ENCODE peak calls at places on chromosomes 2 and 18, in four cellular contexts. Y is IMR-90, J is K562, F is GM12878. H is an unnamed sample.
A peak's percentile ranks its signal among the peaks of the same experiment; 100 is the strongest.

GRCh38 chr2:133044556-133044955 is 374.6 kb upstream of the LYPD1 start:
- DNase-seq in Y (no peak), J (no peak), F (no peak), H (no peak)

GRCh38 chr2:86622878-86623548 is 652 bp downstream of the RNF103 start:
- DNase-seq in Y (no peak), J (peak; percentile 63), F (no peak), H (peak; percentile 43)

GRCh38 chr2:73516033-73516432 is 126.2 kb downstream of the NAT8 start:
- DNase-seq in Y (peak; percentile 12), J (no peak), F (no peak), H (no peak)

GRCh38 chr18:24000613-24001490 is 13.7 kb upstream of the TTC39C start:
- DNase-seq in Y (no peak), J (no peak), F (no peak), H (no peak)

GRCh38 chr2:69020496-69020895 is 7.5 kb downstream of the ANTXR1 start:
- DNase-seq in Y (no peak), J (no peak), F (no peak), H (no peak)

GRCh38 chr2:132384491-132385186 is 32.0 kb upstream of the GPR39 start:
- DNase-seq in Y (no peak), J (no peak), F (no peak), H (no peak)

GRCh38 chr2:9332853-9333245 is 90.5 kb downstream of the ITGB1BP1 start:
- DNase-seq in Y (no peak), J (no peak), F (no peak), H (no peak)

GRCh38 chr2:29616569-29616968 is 304.8 kb downstream of the ALK start:
- DNase-seq in Y (no peak), J (no peak), F (no peak), H (no peak)

GRCh38 chr2:228447266-228447915 is 265.9 kb upstream of the SPHKAP start:
- DNase-seq in Y (no peak), J (no peak), F (no peak), H (no peak)

GRCh38 chr2:48560546-48561209 is 30.7 kb downstream of the STON1 start:
- DNase-seq in Y (no peak), J (no peak), F (no peak), H (no peak)

GRCh38 chr18:74023220-74023619 is 124.4 kb downstream of the FBXO15 start:
- DNase-seq in Y (no peak), J (no peak), F (no peak), H (no peak)

GRCh38 chr2:41937464-41937861 is 110.4 kb upstream of the PKDCC start:
- DNase-seq in Y (peak; percentile 41), J (no peak), F (no peak), H (no peak)

GRCh38 chr2:212712991-212713390 is 174.4 kb upstream of the ERBB4 start:
- DNase-seq in Y (no peak), J (no peak), F (no peak), H (no peak)

GRCh38 chr2:169324581-169325260 is 37.6 kb downstream of the LRP2 start:
- DNase-seq in Y (no peak), J (no peak), F (no peak), H (no peak)

GRCh38 chr2:19362094-19362649 is 3.7 kb upstream of the OSR1 start:
- DNase-seq in Y (peak; percentile 50), J (no peak), F (no peak), H (no peak)

GRCh38 chr2:41934323-41935003 is 113.4 kb upstream of the PKDCC start:
- DNase-seq in Y (peak; percentile 66), J (peak; percentile 29), F (no peak), H (no peak)

GRCh38 chr2:231132126-231132525 is 7.3 kb upstream of the HTR2B start:
- DNase-seq in Y (peak; percentile 79), J (no peak), F (no peak), H (peak; percentile 84)

GRCh38 chr18:10041180-10041579 is 127.4 kb downstream of the VAPA start:
- DNase-seq in Y (peak; percentile 57), J (no peak), F (no peak), H (peak; percentile 37)

GRCh38 chr18:70176537-70176936 is 28.9 kb downstream of the RTTN start:
- DNase-seq in Y (no peak), J (no peak), F (no peak), H (no peak)

GRCh38 chr2:28089486-28089885 is 199.0 kb downstream of the BABAM2 start:
- DNase-seq in Y (no peak), J (no peak), F (no peak), H (no peak)

GRCh38 chr2:191957996-191958860 is 111.3 kb upstream of the CAVIN2 start:
- DNase-seq in Y (no peak), J (no peak), F (no peak), H (peak; percentile 71)

DNA sequence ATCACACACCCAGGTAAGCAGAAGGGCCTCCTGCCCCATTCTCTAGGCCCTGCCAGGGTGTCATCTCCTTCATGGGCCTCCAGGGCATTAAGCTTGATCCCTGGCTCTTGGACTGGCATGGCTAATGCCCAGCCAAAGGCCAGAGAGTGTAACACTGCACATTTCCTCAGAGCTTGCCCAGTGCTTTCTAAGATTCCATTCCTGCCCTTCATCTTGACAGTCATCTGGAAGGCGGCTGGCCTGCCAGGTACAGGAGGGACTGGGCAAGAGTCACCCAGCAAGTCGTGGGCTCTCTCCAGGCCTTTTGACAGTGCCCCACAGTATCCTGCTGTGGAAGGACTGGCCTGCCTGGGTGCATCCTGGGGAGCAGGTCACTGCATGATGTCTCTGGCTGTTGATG is 268.9 kb downstream of the HAUS1 start:
- DNase-seq in Y (no peak), J (no peak), F (no peak), H (no peak)
- TF ChIP-seq FOS in Y (no peak), J (no peak), F (no peak), H (no peak)

GRCh38 chr2:160324917-160325316 is 124.8 kb upstream of the ITGB6 start:
- DNase-seq in Y (no peak), J (no peak), F (no peak), H (no peak)

GRCh38 chr2:160322320-160322719 is 122.2 kb upstream of the ITGB6 start:
- DNase-seq in Y (no peak), J (no peak), F (no peak), H (no peak)

GRCh38 chr2:160325413-160325812 is 125.3 kb upstream of the ITGB6 start:
- DNase-seq in Y (no peak), J (no peak), F (no peak), H (no peak)

GRCh38 chr2:160321025-160321424 is 121.0 kb upstream of the ITGB6 start:
- DNase-seq in Y (no peak), J (no peak), F (no peak), H (no peak)

GRCh38 chr2:160324161-160324768 is 124.2 kb upstream of the ITGB6 start:
- DNase-seq in Y (peak; percentile 70), J (peak; percentile 23), F (no peak), H (peak; percentile 74)
- H3K4me1 ChIP-seq in Y (peaks cover 19% of the 10 kb centered on the region), J (no peaks in the 10 kb centered on the region), F (no peaks in the 10 kb centered on the region), H (no peaks in the 10 kb centered on the region)

DNA sequence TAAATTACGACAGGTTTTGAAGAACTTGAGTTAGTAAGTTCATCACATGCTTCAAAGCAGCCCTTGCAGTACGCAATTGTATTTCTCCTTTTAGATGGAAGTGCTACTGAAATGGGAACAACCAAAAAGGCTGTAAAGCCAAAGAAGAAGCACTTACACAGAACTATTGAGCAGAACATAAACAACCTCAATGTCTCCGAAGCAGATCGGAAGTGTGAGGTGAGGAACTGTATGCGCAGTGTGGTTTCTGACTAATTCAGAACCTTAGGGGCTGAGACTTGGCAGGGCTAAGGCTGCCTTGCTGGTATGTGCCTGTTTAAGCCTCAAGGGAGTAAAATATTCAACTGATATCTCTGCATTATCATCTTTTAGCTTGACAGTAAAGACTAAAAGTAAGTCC is 8.4 kb downstream of the NCAPH start:
- DNase-seq in Y (peak; percentile 73), J (no peak), F (peak; percentile 91), H (no peak)
- TF ChIP-seq FOS in Y (no peak), J (no peak), F (no peak), H (no peak)

DNA sequence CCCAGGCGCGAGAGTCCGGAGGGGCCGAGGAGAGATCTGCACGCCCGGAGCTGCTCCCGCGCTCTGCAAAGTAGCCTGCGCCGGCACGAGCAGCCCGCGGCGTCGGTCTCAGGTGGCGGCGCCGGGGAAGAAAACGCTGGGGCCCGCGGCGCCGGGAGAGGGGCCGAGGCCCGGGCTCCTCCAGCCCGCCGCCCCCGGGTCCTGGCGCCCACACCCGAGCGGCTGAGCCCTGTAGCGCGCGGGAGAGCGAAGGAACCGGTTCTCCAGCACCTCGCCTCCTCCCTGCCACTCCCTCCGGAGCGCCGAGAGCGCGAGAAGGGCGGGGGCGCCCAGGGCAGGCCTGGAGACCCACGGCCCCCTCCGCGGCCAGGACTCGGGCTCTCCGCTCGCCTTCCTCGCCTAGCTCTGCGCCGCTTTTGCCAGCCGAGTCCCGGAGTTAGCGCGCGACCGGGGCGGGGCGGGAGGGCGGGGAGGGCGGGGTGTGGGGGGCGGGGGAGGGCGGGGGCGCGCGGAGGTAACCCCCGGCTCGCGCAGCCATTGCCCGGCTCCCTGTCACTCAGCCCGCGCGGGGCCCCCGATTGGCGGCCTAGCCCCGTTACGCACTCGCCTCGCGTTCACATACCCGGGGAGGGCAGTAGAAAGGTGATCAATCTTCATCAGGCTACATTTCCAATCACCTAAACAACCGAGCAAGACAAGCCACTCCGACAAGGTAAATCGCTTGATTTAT is at the start of gene OTX1:
- DNase-seq in Y (peak; percentile 21), J (peak; percentile 97), F (peak; percentile 41), H (peak; percentile 39)
- H3K4me1 ChIP-seq in Y (peaks cover 5% of the 10 kb centered on the region), J (peaks cover 35% of the 10 kb centered on the region), F (peaks cover 8% of the 10 kb centered on the region), H (peaks cover 24% of the 10 kb centered on the region)

DNA sequence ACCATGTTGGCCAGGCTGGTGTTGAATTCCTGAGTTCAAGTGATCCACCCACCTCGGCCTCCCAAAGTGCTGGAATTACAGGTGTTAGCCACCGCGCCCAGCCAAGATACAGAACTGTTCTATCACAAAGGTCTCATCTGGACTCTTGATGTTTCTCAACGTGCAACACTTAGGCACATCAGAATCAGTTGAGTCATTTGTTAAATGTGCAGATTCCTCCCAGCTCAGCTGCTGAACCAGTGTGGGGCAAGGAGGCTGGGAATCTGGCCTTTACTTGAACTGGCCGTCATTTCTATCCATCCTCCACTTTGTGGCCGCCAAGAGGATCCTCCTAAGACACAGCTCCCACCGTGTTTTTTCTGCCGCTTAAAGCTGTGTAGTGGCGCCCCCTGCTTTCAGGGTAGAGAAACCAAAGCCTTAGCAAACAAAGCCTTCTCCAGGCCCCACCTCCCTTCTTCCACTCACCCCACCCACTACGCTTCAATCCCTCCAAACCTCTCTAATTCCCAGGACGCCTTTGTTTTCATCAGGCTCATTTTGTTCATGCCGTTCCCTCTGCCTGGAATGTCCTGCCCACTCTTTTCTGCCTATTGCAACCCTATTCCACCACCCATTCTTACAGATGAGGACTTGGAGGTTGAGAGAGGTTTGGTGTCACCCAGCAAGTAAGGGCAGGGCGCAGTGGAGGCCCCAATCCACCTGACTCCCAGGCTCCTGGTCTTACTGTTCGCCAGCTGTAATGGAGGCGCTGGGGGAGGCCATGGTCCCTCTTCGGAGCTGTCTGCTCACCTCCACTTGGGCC is 776 bp upstream of the SPEG start:
- DNase-seq in Y (peak; percentile 71), J (peak; percentile 75), F (no peak), H (no peak)
- TF ChIP-seq FOS in Y (no peak), J (no peak), F (no peak), H (no peak)

H was measured in endothelial cell of umbilical vein.